ENCODE peak calls at places on chromosomes 7 and 10, in six cellular contexts. Q is AG09309, P is cardiac fibroblast, E is H1, V is transverse colon, O is endodermal cell. I is an unnamed sample.
A peak's percentile ranks its signal among the peaks of the same experiment; 100 is the strongest.

GRCh38 chr7:26404189-26404996 is 112.7 kb downstream of the SNX10 start:
- DNase-seq in P (no peak), E (no peak), V (no peak), Q (no peak), O (no peak), I (no peak)

GRCh38 chr10:52729259-52730104 is 43.1 kb downstream of the MBL2 start:
- DNase-seq in V (no peak), O (no peak), P (peak; percentile 63), Q (no peak), E (no peak), I (no peak)

GRCh38 chr7:92797693-92798092 is 38.7 kb downstream of the CDK6 start:
- DNase-seq in Q (no peak), O (no peak), E (no peak), V (no peak), P (no peak), I (peak; percentile 37)

GRCh38 chr10:49369216-49370162 is 26.4 kb downstream of the DRGX start:
- DNase-seq in V (no peak), O (no peak), Q (no peak), E (no peak), P (no peak), I (no peak)

GRCh38 chr7:44639701-44640321 is 33.4 kb downstream of the OGDH start:
- DNase-seq in E (no peak), Q (peak; percentile 45), O (peak; percentile 56), P (peak; percentile 92), V (no peak), I (peak; percentile 19)

GRCh38 chr7:142445019-142445686 is 187.3 kb upstream of the PRSS58 start:
- DNase-seq in O (peak; percentile 88), P (no peak), V (no peak), E (peak; percentile 83), Q (no peak), I (peak; percentile 59)

GRCh38 chr7:33463131-33463530 is 333.8 kb downstream of the BBS9 start:
- DNase-seq in Q (no peak), P (no peak), E (no peak), V (no peak), O (no peak), I (no peak)

GRCh38 chr10:130399425-130399950 is 263.3 kb downstream of the GLRX3 start:
- DNase-seq in E (no peak), O (peak; percentile 30), Q (no peak), P (no peak), V (no peak), I (no peak)

GRCh38 chr10:89427629-89428028 is 13.3 kb downstream of the IFIT5 start:
- DNase-seq in O (no peak), Q (no peak), P (peak; percentile 48), V (no peak), E (no peak), I (no peak)

GRCh38 chr7:22551768-22552513 is 52.0 kb upstream of the STEAP1B start:
- DNase-seq in V (no peak), Q (no peak), E (peak; percentile 39), O (no peak), P (no peak), I (no peak)

GRCh38 chr10:102628451-102628911 is 15.8 kb upstream of the TRIM8 start:
- DNase-seq in O (peak; percentile 59), E (no peak), V (no peak), Q (no peak), P (no peak), I (no peak)

GRCh38 chr7:30894866-30895408 is 16.7 kb upstream of the AQP1 start:
- DNase-seq in P (no peak), E (no peak), Q (no peak), O (peak; percentile 67), V (no peak), I (no peak)

GRCh38 chr10:127364034-127364433 is 167.6 kb upstream of the INSYN2A start:
- DNase-seq in E (no peak), P (no peak), Q (no peak), O (no peak), V (no peak), I (no peak)

GRCh38 chr10:35387768-35388167 is 51.5 kb downstream of the CCNY start:
- DNase-seq in Q (no peak), E (no peak), P (peak; percentile 71), V (no peak), O (no peak), I (no peak)

GRCh38 chr7:54076619-54077018 is 465.6 kb upstream of the VSTM2A start:
- DNase-seq in Q (no peak), V (no peak), O (no peak), P (no peak), E (no peak), I (no peak)

GRCh38 chr10:132135398-132135872 is 51.3 kb upstream of the DPYSL4 start:
- DNase-seq in Q (no peak), O (peak; percentile 67), P (no peak), E (no peak), V (no peak), I (no peak)

GRCh38 chr10:97534746-97535367 is 36.1 kb downstream of the UBTD1 start:
- DNase-seq in V (no peak), E (peak; percentile 79), O (peak; percentile 88), Q (no peak), P (peak; percentile 52), I (peak; percentile 64)

GRCh38 chr10:132397036-132397541 is at the start of gene PWWP2B:
- DNase-seq in O (no peak), V (peak; percentile 72), E (no peak), P (peak; percentile 43), Q (no peak), I (peak; percentile 61)

GRCh38 chr7:116464375-116464774 is 35.2 kb upstream of the CAV2 start:
- DNase-seq in V (no peak), Q (no peak), E (no peak), O (no peak), P (no peak), I (no peak)

GRCh38 chr10:77553966-77554365 is 83.6 kb downstream of the KCNMA1 start:
- DNase-seq in P (no peak), O (no peak), E (no peak), V (no peak), Q (no peak), I (no peak)

GRCh38 chr7:94396044-94396443 is 1.3 kb downstream of the COL1A2 start:
- DNase-seq in Q (no peak), P (peak; percentile 85), O (no peak), E (no peak), V (no peak), I (no peak)

GRCh38 chr10:132527338-132528063 is 10.1 kb upstream of the INPP5A start:
- DNase-seq in O (no peak), Q (no peak), E (no peak), V (peak; percentile 5), P (no peak), I (no peak)

GRCh38 chr7:78786055-78786454 is 667.4 kb downstream of the MAGI2 start:
- DNase-seq in Q (no peak), P (no peak), E (no peak), V (no peak), O (no peak), I (no peak)

DNA sequence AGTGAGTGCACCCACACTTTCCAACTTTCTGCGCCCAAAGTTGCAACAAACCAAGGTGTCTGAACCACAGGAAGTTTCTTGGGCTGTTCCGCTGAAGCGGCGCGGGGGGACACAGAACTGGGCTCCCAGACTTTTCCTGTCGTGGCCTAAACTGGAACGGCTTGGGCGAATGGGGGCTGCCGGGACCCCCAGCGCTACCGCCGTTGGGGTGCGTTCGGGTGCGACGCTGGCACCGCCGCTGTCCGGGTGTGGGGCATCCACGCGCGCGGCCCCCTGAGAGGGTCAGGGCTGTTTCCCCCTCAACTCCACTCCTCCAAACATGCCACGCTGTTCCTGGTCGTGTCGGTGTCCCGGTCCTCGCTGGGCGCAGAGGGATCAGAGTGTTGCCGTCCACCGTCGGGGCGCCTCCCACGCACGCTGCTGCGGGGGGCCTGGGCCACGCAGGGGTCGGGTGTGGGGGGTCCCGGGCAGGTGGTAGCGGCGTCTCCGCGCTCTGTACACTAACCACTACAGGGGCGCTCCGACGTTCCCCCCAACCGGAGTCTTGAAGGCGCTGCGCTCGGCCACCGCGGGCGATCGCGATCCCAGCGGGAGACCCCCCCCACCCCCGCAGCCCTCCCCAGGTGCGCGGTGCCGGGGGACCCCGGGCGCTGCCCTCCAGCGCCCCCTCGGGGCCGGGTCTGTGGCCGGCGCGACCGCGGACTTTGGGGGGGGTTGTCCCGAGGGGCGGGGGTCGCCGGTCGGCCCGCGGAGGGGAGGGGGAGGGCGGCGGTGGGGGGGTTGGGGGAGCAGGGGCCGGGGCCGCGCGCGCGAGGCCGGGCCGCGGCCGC is 2.2 kb upstream of the CUX1 start:
- DNase-seq in E (peak; percentile 83), Q (no peak), V (peak; percentile 70), P (no peak), O (peak; percentile 89), I (peak; percentile 62)
- TF ChIP-seq CTCF in E (peak; percentile 52), Q (peak; percentile 50), V (no peak), P (no peak), O (peak; percentile 75), I (peak; percentile 45)

GRCh38 chr7:38482521-38482920 is 148.7 kb downstream of the AMPH start:
- DNase-seq in Q (no peak), E (no peak), P (no peak), O (no peak), V (no peak), I (no peak)
- TF ChIP-seq CTCF in Q (no peak), E (no peak), P (no peak), O (no peak), V (no peak), I (no peak)

GRCh38 chr10:29663718-29664117 is 28.9 kb upstream of the SVIL start:
- DNase-seq in P (no peak), O (no peak), E (no peak), Q (no peak), V (no peak), I (no peak)

GRCh38 chr10:29656451-29656992 is 21.8 kb upstream of the SVIL start:
- DNase-seq in P (no peak), O (no peak), E (no peak), V (no peak), Q (no peak), I (no peak)

GRCh38 chr10:29657719-29658274 is 23.0 kb upstream of the SVIL start:
- DNase-seq in V (no peak), P (no peak), O (no peak), Q (no peak), E (no peak), I (peak; percentile 49)

GRCh38 chr10:29659770-29660097 is 25.0 kb upstream of the SVIL start:
- DNase-seq in P (no peak), V (no peak), Q (no peak), E (no peak), O (no peak), I (no peak)

DNA sequence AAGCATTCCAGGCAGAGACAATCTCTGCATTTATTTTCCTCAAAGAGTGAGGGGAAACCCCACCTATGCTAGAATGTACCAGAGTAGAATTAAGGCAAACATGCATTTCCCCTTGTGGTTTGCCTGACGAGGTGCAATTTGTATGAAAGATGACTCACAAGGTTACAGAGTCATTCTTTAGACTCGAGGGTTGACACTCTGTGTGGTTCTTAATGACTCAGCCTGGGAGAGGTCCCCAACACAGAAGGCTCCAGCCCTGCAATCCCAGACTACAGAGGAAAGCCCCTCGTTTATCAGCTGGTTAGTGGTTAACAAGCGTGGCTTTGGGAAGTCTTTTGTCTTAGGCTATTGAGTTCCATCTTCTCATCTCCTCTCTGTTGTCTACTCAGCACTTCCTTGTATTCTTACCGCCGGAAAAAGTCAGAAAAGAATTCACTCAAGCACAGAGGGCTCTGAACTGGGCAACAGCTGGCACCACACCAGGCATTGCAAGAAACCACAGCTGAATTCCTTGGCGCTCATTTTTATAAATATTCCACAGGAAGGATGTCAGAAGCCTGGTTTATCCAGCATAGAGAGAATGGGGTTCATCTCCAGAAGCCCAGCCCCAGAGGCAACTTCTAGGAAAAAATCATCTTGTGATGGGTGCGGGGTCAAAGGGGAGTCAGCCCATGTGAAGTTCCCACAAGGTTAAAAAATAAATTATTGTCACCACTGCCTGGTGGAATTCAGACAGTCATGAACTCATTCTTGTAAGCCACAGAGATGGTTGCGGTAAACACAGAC is 24.4 kb upstream of the SVIL start:
- DNase-seq in Q (peak; percentile 97), P (peak; percentile 97), V (peak; percentile 29), E (no peak), O (no peak), I (peak; percentile 78)
- TF ChIP-seq CTCF in Q (peak; percentile 43), P (peak; percentile 66), V (peak; percentile 45), E (no peak), O (peak; percentile 15), I (no peak)

GRCh38 chr10:71747039-71747807 is 26.1 kb downstream of the VSIR start:
- DNase-seq in Q (no peak), P (no peak), V (no peak), O (no peak), E (no peak), I (no peak)
- TF ChIP-seq CTCF in Q (no peak), P (no peak), V (no peak), O (peak; percentile 14), E (no peak), I (no peak)